ENCODE peak calls at places on chromosomes 5 and 9, in seven cellular contexts. One of them, this sample, is unnamed.

GRCh38 chr5:11062379-11062778 is 301.3 kb upstream of the DAP start:
- DNase-seq in A172: peak
- DNase-seq in naive thymus-derived CD4-positive, alpha-beta T cell: no peak
- DNase-seq in stimulated activated naive CD8-positive, alpha-beta T cell treated with anti-CD3 and anti-CD28 coated beads, Interleukin-15, Interleukin-2, amounts not matched to agents 100 U/mL and 50 U/mL, for 24 hours: no peak
- DNase-seq in BE2C: no peak
- DNase-seq in activated T-cell treated with anti-CD3 and anti-CD28 coated beads for 1 hour: no peak
- DNase-seq in DMS153: no peak
- DNase-seq in this sample: no peak

GRCh38 chr5:66909364-66909763 is 287.2 kb downstream of the CD180 start:
- DNase-seq in A172: no peak
- DNase-seq in naive thymus-derived CD4-positive, alpha-beta T cell: no peak
- DNase-seq in stimulated activated naive CD8-positive, alpha-beta T cell treated with anti-CD3 and anti-CD28 coated beads, Interleukin-15, Interleukin-2, amounts not matched to agents 100 U/mL and 50 U/mL, for 24 hours: no peak
- DNase-seq in BE2C: no peak
- DNase-seq in activated T-cell treated with anti-CD3 and anti-CD28 coated beads for 1 hour: no peak
- DNase-seq in DMS153: no peak
- DNase-seq in this sample: no peak

GRCh38 chr5:132425009-132425937 is 55.8 kb downstream of the SLC22A5 start:
- DNase-seq in A172: peak
- DNase-seq in naive thymus-derived CD4-positive, alpha-beta T cell: peak
- DNase-seq in stimulated activated naive CD8-positive, alpha-beta T cell treated with anti-CD3 and anti-CD28 coated beads, Interleukin-15, Interleukin-2, amounts not matched to agents 100 U/mL and 50 U/mL, for 24 hours: peak
- DNase-seq in BE2C: no peak
- DNase-seq in activated T-cell treated with anti-CD3 and anti-CD28 coated beads for 1 hour: peak
- DNase-seq in DMS153: no peak
- DNase-seq in this sample: no peak

GRCh38 chr9:111917980-111918379 is 21.4 kb downstream of the UGCG start:
- DNase-seq in A172: no peak
- DNase-seq in naive thymus-derived CD4-positive, alpha-beta T cell: no peak
- DNase-seq in stimulated activated naive CD8-positive, alpha-beta T cell treated with anti-CD3 and anti-CD28 coated beads, Interleukin-15, Interleukin-2, amounts not matched to agents 100 U/mL and 50 U/mL, for 24 hours: no peak
- DNase-seq in BE2C: no peak
- DNase-seq in activated T-cell treated with anti-CD3 and anti-CD28 coated beads for 1 hour: no peak
- DNase-seq in DMS153: no peak
- DNase-seq in this sample: no peak

GRCh38 chr5:179730852-179731251 is 1.8 kb upstream of the MAML1 start:
- DNase-seq in A172: no peak
- DNase-seq in naive thymus-derived CD4-positive, alpha-beta T cell: no peak
- DNase-seq in stimulated activated naive CD8-positive, alpha-beta T cell treated with anti-CD3 and anti-CD28 coated beads, Interleukin-15, Interleukin-2, amounts not matched to agents 100 U/mL and 50 U/mL, for 24 hours: no peak
- DNase-seq in BE2C: no peak
- DNase-seq in activated T-cell treated with anti-CD3 and anti-CD28 coated beads for 1 hour: no peak
- DNase-seq in DMS153: no peak
- DNase-seq in this sample: no peak

GRCh38 chr5:178544166-178544834 is 45.9 kb downstream of the COL23A1 start:
- DNase-seq in A172: no peak
- DNase-seq in naive thymus-derived CD4-positive, alpha-beta T cell: no peak
- DNase-seq in stimulated activated naive CD8-positive, alpha-beta T cell treated with anti-CD3 and anti-CD28 coated beads, Interleukin-15, Interleukin-2, amounts not matched to agents 100 U/mL and 50 U/mL, for 24 hours: no peak
- DNase-seq in BE2C: no peak
- DNase-seq in activated T-cell treated with anti-CD3 and anti-CD28 coated beads for 1 hour: no peak
- DNase-seq in DMS153: no peak
- DNase-seq in this sample: peak

GRCh38 chr9:101387871-101388506 is 3.2 kb upstream of the BAAT start:
- DNase-seq in A172: peak
- DNase-seq in naive thymus-derived CD4-positive, alpha-beta T cell: no peak
- DNase-seq in stimulated activated naive CD8-positive, alpha-beta T cell treated with anti-CD3 and anti-CD28 coated beads, Interleukin-15, Interleukin-2, amounts not matched to agents 100 U/mL and 50 U/mL, for 24 hours: no peak
- DNase-seq in BE2C: peak
- DNase-seq in activated T-cell treated with anti-CD3 and anti-CD28 coated beads for 1 hour: no peak
- DNase-seq in DMS153: no peak
- DNase-seq in this sample: no peak

GRCh38 chr5:43386960-43387362 is 25.2 kb downstream of the CCL28 start:
- DNase-seq in A172: peak
- DNase-seq in naive thymus-derived CD4-positive, alpha-beta T cell: no peak
- DNase-seq in stimulated activated naive CD8-positive, alpha-beta T cell treated with anti-CD3 and anti-CD28 coated beads, Interleukin-15, Interleukin-2, amounts not matched to agents 100 U/mL and 50 U/mL, for 24 hours: no peak
- DNase-seq in BE2C: no peak
- DNase-seq in activated T-cell treated with anti-CD3 and anti-CD28 coated beads for 1 hour: no peak
- DNase-seq in DMS153: no peak
- DNase-seq in this sample: no peak

GRCh38 chr5:9361835-9362234 is 184.0 kb downstream of the SEMA5A start:
- DNase-seq in A172: peak
- DNase-seq in naive thymus-derived CD4-positive, alpha-beta T cell: no peak
- DNase-seq in stimulated activated naive CD8-positive, alpha-beta T cell treated with anti-CD3 and anti-CD28 coated beads, Interleukin-15, Interleukin-2, amounts not matched to agents 100 U/mL and 50 U/mL, for 24 hours: peak
- DNase-seq in BE2C: peak
- DNase-seq in activated T-cell treated with anti-CD3 and anti-CD28 coated beads for 1 hour: peak
- DNase-seq in DMS153: peak
- DNase-seq in this sample: no peak